ENCODE peak calls at places on chromosomes 6 and 20, in six cellular contexts. U is spleen, S is mammary epithelial cell, P is pancreas, J is dorsolateral prefrontal cortex, B is cardiac fibroblast. L is an unnamed sample.

GRCh38 chr6:170019259-170020040 is 268.0 kb downstream of the ERMARD start:
- DNase-seq in S (no peak), B (no peak), U (no peak), J (no peak), P (no peak), L (no peak)

GRCh38 chr20:43710370-43711044 is 16.3 kb downstream of the GTSF1L start:
- DNase-seq in S (no peak), U (no peak), B (no peak), J (no peak), P (no peak), L (no peak)

GRCh38 chr6:105711216-105711615 is 308.3 kb upstream of the PREP start:
- DNase-seq in B (no peak), S (peak), U (no peak), P (no peak), J (no peak), L (no peak)

GRCh38 chr6:1678966-1679690 is 69.4 kb downstream of the FOXC1 start:
- DNase-seq in J (no peak), P (no peak), U (no peak), B (peak), S (peak), L (no peak)

GRCh38 chr20:21262812-21263211 is 40.3 kb upstream of the XRN2 start:
- DNase-seq in P (no peak), J (no peak), U (no peak), S (no peak), B (no peak), L (no peak)

GRCh38 chr6:158461954-158462353 is 97.9 kb upstream of the TMEM181 start:
- DNase-seq in J (no peak), B (peak), S (no peak), P (no peak), U (no peak), L (no peak)

GRCh38 chr6:44261581-44261980 is 3.8 kb downstream of the NFKBIE start:
- DNase-seq in P (no peak), B (no peak), J (no peak), U (peak), S (no peak), L (no peak)

GRCh38 chr6:10396775-10397174 is 18.1 kb downstream of the TFAP2A start:
- DNase-seq in S (no peak), B (no peak), U (no peak), P (no peak), J (no peak), L (no peak)

GRCh38 chr6:35490821-35491557 is 5.9 kb downstream of the TEAD3 start:
- DNase-seq in J (no peak), B (no peak), U (no peak), S (no peak), P (no peak), L (no peak)

GRCh38 chr6:39193201-39193791 is 36.0 kb downstream of the KCNK5 start:
- DNase-seq in B (no peak), U (no peak), J (no peak), P (no peak), S (no peak), L (peak)

GRCh38 chr6:98894810-98895209 is 52.9 kb downstream of the FBXL4 start:
- DNase-seq in U (no peak), P (no peak), B (peak), J (no peak), S (no peak), L (no peak)

GRCh38 chr6:85726206-85726605 is 83.5 kb upstream of the SYNCRIP start:
- DNase-seq in S (no peak), P (no peak), U (no peak), B (no peak), J (no peak), L (no peak)

GRCh38 chr6:41713650-41714291 is 21.6 kb downstream of the TFEB start:
- DNase-seq in J (no peak), P (no peak), B (no peak), U (peak), S (peak), L (no peak)

GRCh38 chr6:31969712-31970603 is 2.0 kb downstream of the DXO start:
- DNase-seq in J (no peak), P (no peak), S (no peak), U (peak), B (no peak), L (no peak)

GRCh38 chr6:14518515-14519217 is 401.1 kb downstream of the CD83 start:
- DNase-seq in J (no peak), P (no peak), U (no peak), S (no peak), B (no peak), L (no peak)

GRCh38 chr20:36632487-36633284 is 13.3 kb downstream of the SLA2 start:
- DNase-seq in U (no peak), S (no peak), B (no peak), P (no peak), J (no peak), L (no peak)
- TF ChIP-seq CTCF in U (no peak), S (no peak), B (no peak), P (no peak), J (no peak), L (no peak)

DNA sequence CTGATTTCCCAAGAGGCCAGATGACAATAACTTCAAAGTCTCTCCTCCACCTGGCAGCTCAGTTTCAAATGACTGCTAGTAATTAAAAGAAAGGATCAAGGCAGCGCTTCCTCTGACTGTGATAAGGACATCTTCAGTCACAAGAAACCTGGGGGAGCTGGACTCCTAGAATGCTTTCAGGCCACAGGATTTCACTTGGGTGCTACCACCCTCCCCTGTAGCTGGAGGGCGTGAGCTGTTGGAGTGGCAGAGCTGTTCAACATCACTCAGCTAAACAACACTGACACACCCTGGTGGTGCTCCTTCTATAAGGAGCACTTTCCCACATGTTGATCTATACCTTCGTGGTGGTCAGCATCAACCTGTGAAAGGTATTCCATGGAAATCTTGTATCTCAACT is 2.2 kb upstream of the CNR1 start:
- DNase-seq in P (no peak), U (no peak), S (no peak), B (no peak), J (no peak), L (no peak)
- TF ChIP-seq CTCF in P (no peak), U (no peak), S (no peak), B (no peak), J (no peak), L (no peak)

DNA sequence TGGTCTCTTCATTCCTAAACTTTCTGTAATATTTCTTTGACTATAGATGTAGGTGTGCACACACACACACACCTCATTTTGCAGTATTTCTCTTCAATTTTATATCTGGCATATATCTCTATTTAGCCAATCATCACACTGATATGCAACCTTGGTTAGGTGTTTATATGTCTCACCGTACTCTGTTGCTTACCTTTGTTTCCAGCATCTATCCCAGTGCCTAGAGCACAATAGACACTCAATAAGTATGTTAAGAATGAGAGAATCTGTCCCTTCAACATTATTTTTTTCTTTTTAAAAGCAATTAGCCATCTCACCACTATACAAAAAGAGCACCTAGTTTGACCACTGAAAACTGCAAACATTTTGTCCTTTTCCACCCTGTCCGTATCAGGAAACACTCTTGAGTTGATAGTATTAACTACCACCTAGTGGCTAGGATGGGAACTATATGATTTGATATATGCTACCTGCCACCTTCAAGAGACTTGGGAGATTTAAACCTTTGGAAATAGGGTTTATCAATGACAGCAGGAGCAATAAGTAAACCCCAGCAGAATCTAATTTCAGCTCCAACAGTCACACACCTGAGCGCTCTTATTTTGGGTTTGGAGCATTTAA is 48.7 kb upstream of the RSPO3 start:
- DNase-seq in J (no peak), U (no peak), P (no peak), S (peak), B (peak), L (no peak)
- TF ChIP-seq CTCF in J (peak), U (no peak), P (peak), S (peak), B (peak), L (peak)

GRCh38 chr20:5529331-5530142 is 212.8 kb upstream of the PROKR2 start:
- DNase-seq in B (peak), J (peak), P (peak), S (peak), U (peak), L (peak)
- TF ChIP-seq CTCF in B (peak), J (peak), P (peak), S (peak), U (peak), L (peak)

GRCh38 chr6:42993445-42993844 is 9.1 kb downstream of the PPP2R5D start:
- DNase-seq in S (no peak), P (no peak), B (no peak), U (no peak), J (no peak), L (no peak)

GRCh38 chr6:43001843-43002242 is 11.9 kb downstream of the MEA1 start:
- DNase-seq in U (no peak), S (no peak), J (no peak), P (no peak), B (no peak), L (no peak)

DNA sequence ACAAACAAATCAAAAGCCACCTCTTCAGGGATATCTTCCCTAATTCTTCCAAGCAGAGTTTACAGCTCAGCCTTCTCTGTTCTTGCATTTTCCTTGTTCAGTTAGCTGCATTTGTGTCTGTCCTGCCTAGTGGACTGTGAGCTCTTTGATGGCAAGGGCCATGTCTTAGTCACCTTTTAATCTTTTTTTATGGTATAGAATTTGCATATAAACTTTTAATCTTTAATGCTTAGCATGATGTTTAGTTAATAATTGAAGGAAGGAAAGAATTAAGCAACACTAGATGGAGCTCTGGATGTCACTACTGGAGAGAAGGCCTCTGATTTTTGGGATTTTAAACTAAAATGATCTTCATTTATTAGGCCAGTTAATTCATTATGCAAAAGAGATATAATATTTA is 12.1 kb downstream of the PPP2R5D start:
- DNase-seq in U (no peak), S (no peak), P (no peak), B (no peak), J (no peak), L (no peak)
- TF ChIP-seq CTCF in U (no peak), S (no peak), P (no peak), B (peak), J (no peak), L (no peak)

DNA sequence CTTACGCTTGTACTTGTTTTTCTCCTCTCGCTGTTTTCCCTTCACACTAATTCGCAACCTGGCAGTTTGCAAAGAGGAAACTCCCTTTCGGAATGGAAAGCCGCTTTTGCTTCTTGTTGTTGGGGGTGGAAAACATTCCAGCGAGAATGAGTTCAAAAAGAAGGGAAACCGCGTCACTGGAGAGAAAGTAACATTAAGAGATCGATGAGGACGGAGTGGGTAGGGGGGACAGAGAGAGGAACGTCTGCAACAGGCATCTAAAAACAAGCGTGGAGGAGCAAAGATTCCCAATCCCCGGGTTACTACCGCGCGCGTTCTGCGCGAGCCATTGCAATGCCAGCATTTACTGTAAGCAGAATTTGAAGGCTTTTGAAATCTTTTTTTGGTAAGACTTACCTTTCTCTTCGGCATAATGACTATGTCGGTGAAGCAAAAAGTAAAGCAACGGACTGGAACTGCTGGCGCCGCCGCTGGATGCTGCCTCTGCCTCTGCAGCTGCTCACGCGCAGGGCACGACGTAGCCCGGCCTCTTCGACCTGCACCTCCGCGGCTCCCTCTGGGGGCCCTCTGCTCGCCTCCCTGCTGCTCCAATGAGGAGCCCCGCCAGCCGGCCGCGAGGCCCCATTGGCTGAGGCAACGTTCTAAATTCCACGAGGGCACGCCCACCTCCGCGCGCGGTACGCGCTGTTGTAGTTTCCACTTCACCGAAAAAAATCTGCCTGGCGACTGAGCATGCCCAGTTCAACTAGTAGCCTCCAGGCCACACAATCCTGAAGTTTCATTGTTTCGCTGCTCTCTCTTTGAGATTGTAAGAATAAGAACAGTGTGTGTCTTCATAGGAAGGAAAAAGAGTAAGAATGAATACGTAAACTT is at the start of gene HMGN3:
- DNase-seq in S (peak), U (peak), B (peak), P (peak), J (peak), L (peak)
- TF ChIP-seq CTCF in S (no peak), U (peak), B (peak), P (no peak), J (no peak), L (peak)